ENCODE peak calls at places on chromosome 1, in eight cellular contexts. V is neural crest cell; X is heart left ventricle; P is CD8-positive, alpha-beta T cell; W is endothelial cell; C is kidney; G is fibroblast of pulmonary artery; I is tibial artery. D is an unnamed sample.

GRCh38 chr1:87200875-87201638 is 127.6 kb upstream of the LMO4 start:
- DNase-seq in V (no peak), X (no peak), P (no peak), W (no peak), C (no peak), G (no peak), I (no peak), D (no peak)

GRCh38 chr1:98962156-98962555 is 42.5 kb downstream of the PLPPR5 start:
- DNase-seq in V (no peak), X (no peak), P (no peak), W (no peak), C (no peak), G (peak; percentile 24), I (no peak), D (no peak)

GRCh38 chr1:54973205-54973921 is 7.1 kb upstream of the TMEM61 start:
- DNase-seq in V (peak; percentile 42), X (peak; percentile 47), P (no peak), W (peak; percentile 48), C (peak; percentile 60), G (peak; percentile 66), I (peak; percentile 58), D (no peak)

GRCh38 chr1:89174491-89174890 is 1.3 kb downstream of the GBP7 start:
- DNase-seq in V (no peak), X (no peak), P (no peak), W (no peak), C (no peak), G (no peak), I (no peak), D (no peak)

GRCh38 chr1:45622267-45622890 is 1.5 kb downstream of the CCDC17 start:
- DNase-seq in V (no peak), X (peak; percentile 19), P (no peak), W (no peak), C (no peak), G (no peak), I (no peak), D (no peak)

GRCh38 chr1:24872446-24872845 is 57.6 kb downstream of the RUNX3 start:
- DNase-seq in V (no peak), X (peak; percentile 27), P (peak; percentile 43), W (no peak), C (no peak), G (no peak), I (peak; percentile 52), D (no peak)

GRCh38 chr1:145785481-145785880 is 38.4 kb downstream of the RNF115 start:
- DNase-seq in V (no peak), X (no peak), P (no peak), W (no peak), C (no peak), G (peak; percentile 8), I (no peak), D (no peak)

GRCh38 chr1:32448773-32449456 is 16.0 kb upstream of the ZBTB8B start:
- DNase-seq in V (peak; percentile 77), X (no peak), P (no peak), W (peak; percentile 12), C (no peak), G (peak; percentile 25), I (no peak), D (no peak)

GRCh38 chr1:31479801-31480200 is 66.8 kb downstream of the SERINC2 start:
- DNase-seq in V (no peak), X (no peak), P (no peak), W (no peak), C (no peak), G (peak; percentile 72), I (no peak), D (no peak)

GRCh38 chr1:31978853-31979400 is 34.7 kb upstream of the KHDRBS1 start:
- DNase-seq in V (no peak), X (no peak), P (no peak), W (no peak), C (no peak), G (no peak), I (no peak), D (no peak)

GRCh38 chr1:24605534-24606295 is 37.4 kb upstream of the SRRM1 start:
- DNase-seq in V (no peak), X (no peak), P (no peak), W (no peak), C (no peak), G (no peak), I (no peak), D (no peak)

GRCh38 chr1:15353839-15354579 is 55.7 kb upstream of the EFHD2 start:
- DNase-seq in V (no peak), X (no peak), P (no peak), W (no peak), C (peak; percentile 55), G (no peak), I (no peak), D (no peak)

GRCh38 chr1:210600421-210601195 is 271.9 kb downstream of the HHAT start:
- DNase-seq in V (no peak), X (no peak), P (no peak), W (no peak), C (no peak), G (no peak), I (no peak), D (no peak)

GRCh38 chr1:204493882-204494280 is 724 bp downstream of the PIK3C2B start:
- DNase-seq in V (no peak), X (peak; percentile 61), P (peak; percentile 77), W (peak; percentile 48), C (peak; percentile 86), G (no peak), I (no peak), D (peak; percentile 68)

GRCh38 chr1:33182452-33182851 is 609 bp upstream of the TRIM62 start:
- DNase-seq in V (peak; percentile 33), X (peak; percentile 55), P (peak; percentile 40), W (no peak), C (no peak), G (peak; percentile 53), I (no peak), D (no peak)

GRCh38 chr1:41464886-41465285 is 19.6 kb downstream of the EDN2 start:
- DNase-seq in V (no peak), X (no peak), P (no peak), W (no peak), C (no peak), G (no peak), I (no peak), D (no peak)

GRCh38 chr1:206463911-206464310 is 6.4 kb upstream of the IKBKE start:
- DNase-seq in V (no peak), X (no peak), P (no peak), W (no peak), C (no peak), G (no peak), I (no peak), D (no peak)

GRCh38 chr1:206020393-206021007 is 3.2 kb downstream of the CTSE start:
- DNase-seq in V (no peak), X (no peak), P (no peak), W (no peak), C (no peak), G (no peak), I (no peak), D (no peak)

GRCh38 chr1:106459418-106459817 is 597.1 kb upstream of the PRMT6 start:
- DNase-seq in V (no peak), X (no peak), P (no peak), W (no peak), C (no peak), G (no peak), I (no peak), D (no peak)

GRCh38 chr1:90717665-90718410 is 736 bp upstream of the BARHL2 start:
- DNase-seq in V (no peak), X (no peak), P (no peak), W (peak; percentile 61), C (no peak), G (peak; percentile 35), I (no peak), D (no peak)

GRCh38 chr1:203682401-203683383 is 56.1 kb downstream of the ATP2B4 start:
- DNase-seq in V (no peak), X (no peak), P (peak; percentile 68), W (peak; percentile 57), C (no peak), G (peak; percentile 41), I (no peak), D (no peak)

DNA sequence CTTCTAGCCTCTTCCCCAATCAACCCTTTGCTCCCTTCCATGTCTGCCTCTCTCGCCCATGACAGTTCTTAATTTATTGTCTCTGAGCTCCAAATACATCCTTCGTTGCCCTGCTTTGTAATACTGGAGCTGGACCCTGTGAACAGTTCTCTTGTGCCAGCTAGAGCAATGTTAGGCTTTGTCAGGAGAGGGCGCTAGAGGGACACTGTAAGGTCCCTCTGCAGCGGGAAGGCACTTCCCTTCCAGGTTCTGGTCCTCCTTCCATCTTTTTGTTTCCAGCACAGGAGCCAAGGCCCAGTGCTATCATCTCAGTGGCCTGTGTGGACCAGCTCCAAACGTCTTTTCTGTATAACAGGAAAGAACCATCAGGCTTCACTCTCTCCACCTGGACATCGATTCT is 95.9 kb downstream of the PTPRU start:
- DNase-seq in V (peak; percentile 30), X (no peak), P (no peak), W (peak; percentile 67), C (no peak), G (peak; percentile 58), I (no peak), D (no peak)
- TF ChIP-seq CTCF in V (peak; percentile 57), X (no peak), P (no peak), W (peak; percentile 65), C (peak; percentile 30), G (peak; percentile 54), I (peak; percentile 11), D (peak; percentile 58)

GRCh38 chr1:4594286-4594991 is 60.0 kb upstream of the AJAP1 start:
- DNase-seq in V (no peak), X (no peak), P (no peak), W (no peak), C (no peak), G (no peak), I (no peak), D (no peak)
- TF ChIP-seq CTCF in V (no peak), X (no peak), P (no peak), W (no peak), C (peak; percentile 26), G (no peak), I (no peak), D (peak; percentile 58)

DNA sequence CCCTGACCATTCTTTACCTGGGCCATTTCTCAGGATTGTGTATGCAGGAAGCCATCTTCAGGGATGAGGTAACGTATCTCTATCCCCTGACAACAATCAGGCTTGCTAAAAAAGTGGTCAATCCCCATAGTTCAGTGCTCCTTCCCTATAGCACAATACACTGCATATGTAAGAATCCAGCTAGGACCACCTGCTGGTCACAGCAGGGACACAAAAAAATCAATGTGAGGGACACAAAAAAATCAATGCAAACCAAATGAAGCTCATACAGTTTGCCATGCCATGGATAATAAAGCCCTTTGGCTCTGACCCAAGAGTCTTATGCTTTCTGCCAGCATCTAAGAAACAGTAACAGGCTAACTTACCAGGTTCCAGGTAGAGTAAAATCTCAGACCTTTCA is 16.3 kb downstream of the ACBD6 start:
- DNase-seq in V (no peak), X (no peak), P (no peak), W (no peak), C (no peak), G (no peak), I (no peak), D (no peak)
- TF ChIP-seq CTCF in V (no peak), X (no peak), P (no peak), W (no peak), C (no peak), G (no peak), I (no peak), D (peak; percentile 33)

DNA sequence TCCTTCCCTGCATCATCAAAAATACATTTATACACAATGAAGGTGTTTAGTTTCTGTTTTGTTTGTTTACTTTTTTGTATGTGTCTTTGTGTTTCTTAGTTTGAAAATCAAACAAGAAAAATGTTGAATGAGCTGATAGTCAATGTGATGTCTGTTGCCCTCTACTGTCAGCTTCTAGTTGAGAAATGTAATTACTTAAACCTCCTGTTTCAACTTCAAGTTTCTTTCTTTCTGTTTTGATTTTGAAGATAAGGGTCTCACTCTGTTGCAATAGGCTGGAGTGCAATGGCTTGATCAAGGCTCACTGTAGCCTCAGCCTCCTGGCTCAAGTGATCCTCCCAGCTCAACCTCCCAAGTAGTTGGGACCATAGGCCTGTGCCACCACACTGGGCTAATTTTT is 37.5 kb downstream of the SPTA1 start:
- DNase-seq in V (no peak), X (no peak), P (no peak), W (no peak), C (no peak), G (no peak), I (no peak), D (no peak)
- TF ChIP-seq CTCF in V (no peak), X (no peak), P (no peak), W (no peak), C (no peak), G (no peak), I (no peak), D (no peak)

D was measured in progenitor cell of endocrine pancreas.